ENCODE peak calls at places on chromosome 6, in nine cellular contexts. One of them, this sample, is unnamed.

GRCh38 chr6:17086469-17086868 is 15.4 kb upstream of the STMND1 start:
- DNase-seq in IMR-90: peak; percentile 83
- DNase-seq in brain microvascular endothelial cell: peak; percentile 80
- DNase-seq in H9: peak; percentile 45
- DNase-seq in left lung: no peak
- DNase-seq in endothelial cell of umbilical vein: peak; percentile 76
- DNase-seq in ascending aorta: no peak
- DNase-seq in K562: peak; percentile 59
- DNase-seq in prostate gland: peak; percentile 76
- DNase-seq in this sample: no peak

GRCh38 chr6:48183174-48183573 is 72.2 kb upstream of the PTCHD4 start:
- DNase-seq in IMR-90: no peak
- DNase-seq in brain microvascular endothelial cell: no peak
- DNase-seq in H9: no peak
- DNase-seq in left lung: no peak
- DNase-seq in endothelial cell of umbilical vein: no peak
- DNase-seq in ascending aorta: no peak
- DNase-seq in K562: no peak
- DNase-seq in prostate gland: no peak
- DNase-seq in this sample: no peak

GRCh38 chr6:78436335-78436734 is 431.0 kb upstream of the IRAK1BP1 start:
- DNase-seq in IMR-90: peak; percentile 33
- DNase-seq in brain microvascular endothelial cell: peak; percentile 29
- DNase-seq in H9: no peak
- DNase-seq in left lung: no peak
- DNase-seq in endothelial cell of umbilical vein: peak; percentile 43
- DNase-seq in ascending aorta: no peak
- DNase-seq in K562: no peak
- DNase-seq in prostate gland: no peak
- DNase-seq in this sample: no peak

GRCh38 chr6:114063956-114064355 is 93.0 kb upstream of the HDAC2 start:
- DNase-seq in IMR-90: peak; percentile 38
- DNase-seq in brain microvascular endothelial cell: no peak
- DNase-seq in H9: no peak
- DNase-seq in left lung: no peak
- DNase-seq in endothelial cell of umbilical vein: no peak
- DNase-seq in ascending aorta: no peak
- DNase-seq in K562: no peak
- DNase-seq in prostate gland: no peak
- DNase-seq in this sample: no peak

GRCh38 chr6:12529364-12530019 is 187.1 kb upstream of the PHACTR1 start:
- DNase-seq in IMR-90: no peak
- DNase-seq in brain microvascular endothelial cell: no peak
- DNase-seq in H9: peak; percentile 32
- DNase-seq in left lung: no peak
- DNase-seq in endothelial cell of umbilical vein: no peak
- DNase-seq in ascending aorta: no peak
- DNase-seq in K562: no peak
- DNase-seq in prostate gland: no peak
- DNase-seq in this sample: no peak

GRCh38 chr6:154460306-154461071 is 50.0 kb downstream of the CNKSR3 start:
- DNase-seq in IMR-90: peak; percentile 40
- DNase-seq in brain microvascular endothelial cell: peak; percentile 31
- DNase-seq in H9: no peak
- DNase-seq in left lung: no peak
- DNase-seq in endothelial cell of umbilical vein: no peak
- DNase-seq in ascending aorta: no peak
- DNase-seq in K562: no peak
- DNase-seq in prostate gland: no peak
- DNase-seq in this sample: no peak

GRCh38 chr6:107634147-107635057 is 144.5 kb downstream of the SOBP start:
- DNase-seq in IMR-90: no peak
- DNase-seq in brain microvascular endothelial cell: no peak
- DNase-seq in H9: no peak
- DNase-seq in left lung: no peak
- DNase-seq in endothelial cell of umbilical vein: no peak
- DNase-seq in ascending aorta: no peak
- DNase-seq in K562: no peak
- DNase-seq in prostate gland: no peak
- DNase-seq in this sample: no peak

GRCh38 chr6:34132082-34132357 is 13.9 kb downstream of the GRM4 start:
- DNase-seq in IMR-90: no peak
- DNase-seq in brain microvascular endothelial cell: no peak
- DNase-seq in H9: peak; percentile 77
- DNase-seq in left lung: no peak
- DNase-seq in endothelial cell of umbilical vein: no peak
- DNase-seq in ascending aorta: no peak
- DNase-seq in K562: no peak
- DNase-seq in prostate gland: no peak
- DNase-seq in this sample: no peak

GRCh38 chr6:37489697-37490336 is 9.9 kb downstream of the CCDC167 start:
- DNase-seq in IMR-90: no peak
- DNase-seq in brain microvascular endothelial cell: peak; percentile 5
- DNase-seq in H9: peak; percentile 31
- DNase-seq in left lung: no peak
- DNase-seq in endothelial cell of umbilical vein: no peak
- DNase-seq in ascending aorta: no peak
- DNase-seq in K562: peak; percentile 50
- DNase-seq in prostate gland: no peak
- DNase-seq in this sample: no peak

GRCh38 chr6:81768150-81768942 is 15.9 kb upstream of the TENT5A start:
- DNase-seq in IMR-90: peak; percentile 32
- DNase-seq in brain microvascular endothelial cell: no peak
- DNase-seq in H9: no peak
- DNase-seq in left lung: no peak
- DNase-seq in endothelial cell of umbilical vein: no peak
- DNase-seq in ascending aorta: no peak
- DNase-seq in K562: no peak
- DNase-seq in prostate gland: no peak
- DNase-seq in this sample: no peak

GRCh38 chr6:81767163-81768000 is 14.9 kb upstream of the TENT5A start:
- DNase-seq in IMR-90: peak; percentile 41
- DNase-seq in brain microvascular endothelial cell: peak; percentile 24
- DNase-seq in H9: no peak
- DNase-seq in left lung: peak; percentile 19
- DNase-seq in endothelial cell of umbilical vein: no peak
- DNase-seq in ascending aorta: no peak
- DNase-seq in K562: no peak
- DNase-seq in prostate gland: no peak
- DNase-seq in this sample: no peak

GRCh38 chr6:81769834-81770233 is 17.4 kb upstream of the TENT5A start:
- DNase-seq in IMR-90: peak; percentile 54
- DNase-seq in brain microvascular endothelial cell: no peak
- DNase-seq in H9: no peak
- DNase-seq in left lung: no peak
- DNase-seq in endothelial cell of umbilical vein: no peak
- DNase-seq in ascending aorta: no peak
- DNase-seq in K562: no peak
- DNase-seq in prostate gland: no peak
- DNase-seq in this sample: no peak

GRCh38 chr6:81772741-81773140 is 20.3 kb upstream of the TENT5A start:
- DNase-seq in IMR-90: peak; percentile 62
- DNase-seq in brain microvascular endothelial cell: peak; percentile 52
- DNase-seq in H9: no peak
- DNase-seq in left lung: peak; percentile 12
- DNase-seq in endothelial cell of umbilical vein: no peak
- DNase-seq in ascending aorta: no peak
- DNase-seq in K562: no peak
- DNase-seq in prostate gland: no peak
- DNase-seq in this sample: no peak

DNA sequence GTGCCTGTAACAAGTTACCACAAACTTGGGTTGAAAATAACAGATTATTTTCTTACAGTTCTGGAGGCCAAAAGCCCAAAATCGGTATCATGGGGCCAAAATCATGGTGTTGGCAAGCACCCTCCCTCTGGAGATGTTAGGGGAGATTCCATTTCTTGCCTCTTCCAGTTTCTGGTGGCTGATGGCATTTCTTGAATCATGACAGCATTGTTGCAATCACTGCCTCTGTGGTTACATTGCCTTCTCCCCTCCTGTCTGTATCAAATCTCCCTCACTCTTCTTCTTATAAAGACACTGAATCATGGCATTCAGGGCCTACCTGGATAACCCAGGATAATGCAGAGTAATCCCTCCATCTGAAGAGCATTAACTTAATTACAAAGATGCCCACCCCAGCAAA is 17.9 kb upstream of the TENT5A start:
- DNase-seq in IMR-90: no peak
- DNase-seq in brain microvascular endothelial cell: no peak
- DNase-seq in H9: no peak
- DNase-seq in left lung: no peak
- DNase-seq in endothelial cell of umbilical vein: no peak
- DNase-seq in ascending aorta: no peak
- DNase-seq in K562: no peak
- DNase-seq in prostate gland: no peak
- DNase-seq in this sample: no peak
- H3K27ac ChIP-seq in IMR-90: no peak overlapping the region
- H3K27ac ChIP-seq in brain microvascular endothelial cell: no peak overlapping the region
- H3K27ac ChIP-seq in H9: no peak overlapping the region
- H3K27ac ChIP-seq in left lung: no peak overlapping the region
- H3K27ac ChIP-seq in endothelial cell of umbilical vein: no peak overlapping the region
- H3K27ac ChIP-seq in ascending aorta: no peak overlapping the region
- H3K27ac ChIP-seq in K562: no peak overlapping the region
- H3K27ac ChIP-seq in prostate gland: no peak overlapping the region
- H3K27ac ChIP-seq in this sample: no peak overlapping the region

DNA sequence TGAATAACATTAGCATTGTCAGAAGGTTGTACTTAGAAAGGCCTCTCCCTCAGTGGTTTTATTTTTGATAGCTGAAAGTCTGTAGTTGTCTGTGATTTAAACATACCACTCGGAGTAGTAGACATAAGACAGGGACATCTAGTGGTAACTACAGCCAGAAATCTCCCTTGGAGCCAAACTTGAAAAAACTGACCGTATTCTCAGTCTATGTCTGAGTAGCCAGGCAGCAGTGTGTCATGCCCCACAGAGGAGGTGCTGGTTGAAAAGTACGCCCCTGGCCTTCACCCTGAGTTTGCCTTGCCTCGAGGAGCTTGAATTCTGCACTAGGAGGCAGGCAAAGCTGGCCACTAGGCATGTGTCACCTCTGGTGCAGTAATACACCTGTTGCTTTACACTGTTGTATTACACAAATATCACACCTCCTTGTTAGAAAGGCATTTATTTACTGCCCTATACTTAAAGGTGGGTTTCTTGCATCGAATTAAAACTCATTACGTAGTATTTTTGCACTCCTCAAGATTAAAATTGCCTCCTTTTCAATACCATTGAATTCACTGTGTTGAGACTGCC is 20.8 kb downstream of the ZBTB2 start:
- DNase-seq in IMR-90: peak; percentile 48
- DNase-seq in brain microvascular endothelial cell: peak; percentile 55
- DNase-seq in H9: no peak
- DNase-seq in left lung: no peak
- DNase-seq in endothelial cell of umbilical vein: peak; percentile 42
- DNase-seq in ascending aorta: no peak
- DNase-seq in K562: no peak
- DNase-seq in prostate gland: no peak
- DNase-seq in this sample: no peak
- TF ChIP-seq CTCF in IMR-90: peak; percentile 22
- TF ChIP-seq CTCF in brain microvascular endothelial cell: peak; percentile 48
- TF ChIP-seq CTCF in H9: peak; percentile 28
- TF ChIP-seq CTCF in left lung: no peak
- TF ChIP-seq CTCF in endothelial cell of umbilical vein: peak; percentile 9
- TF ChIP-seq CTCF in ascending aorta: no peak
- TF ChIP-seq CTCF in K562: peak; percentile 22
- TF ChIP-seq CTCF in prostate gland: no peak
- TF ChIP-seq CTCF in this sample: no peak

GRCh38 chr6:137870744-137871247 is 3.7 kb downstream of the TNFAIP3 start:
- DNase-seq in IMR-90: peak; percentile 31
- DNase-seq in brain microvascular endothelial cell: no peak
- DNase-seq in H9: no peak
- DNase-seq in left lung: no peak
- DNase-seq in endothelial cell of umbilical vein: no peak
- DNase-seq in ascending aorta: no peak
- DNase-seq in K562: no peak
- DNase-seq in prostate gland: no peak
- DNase-seq in this sample: peak; percentile 34

GRCh38 chr6:137869781-137870180 is 2.7 kb downstream of the TNFAIP3 start:
- DNase-seq in IMR-90: no peak
- DNase-seq in brain microvascular endothelial cell: no peak
- DNase-seq in H9: no peak
- DNase-seq in left lung: no peak
- DNase-seq in endothelial cell of umbilical vein: no peak
- DNase-seq in ascending aorta: no peak
- DNase-seq in K562: no peak
- DNase-seq in prostate gland: no peak
- DNase-seq in this sample: no peak

GRCh38 chr6:137870286-137870685 is 3.2 kb downstream of the TNFAIP3 start:
- DNase-seq in IMR-90: no peak
- DNase-seq in brain microvascular endothelial cell: no peak
- DNase-seq in H9: no peak
- DNase-seq in left lung: no peak
- DNase-seq in endothelial cell of umbilical vein: no peak
- DNase-seq in ascending aorta: no peak
- DNase-seq in K562: no peak
- DNase-seq in prostate gland: no peak
- DNase-seq in this sample: no peak

GRCh38 chr6:137872071-137872470 is 5.0 kb downstream of the TNFAIP3 start:
- DNase-seq in IMR-90: peak; percentile 47
- DNase-seq in brain microvascular endothelial cell: no peak
- DNase-seq in H9: no peak
- DNase-seq in left lung: no peak
- DNase-seq in endothelial cell of umbilical vein: peak; percentile 88
- DNase-seq in ascending aorta: no peak
- DNase-seq in K562: no peak
- DNase-seq in prostate gland: no peak
- DNase-seq in this sample: no peak

GRCh38 chr6:137871299-137871698 is 4.2 kb downstream of the TNFAIP3 start:
- DNase-seq in IMR-90: no peak
- DNase-seq in brain microvascular endothelial cell: no peak
- DNase-seq in H9: no peak
- DNase-seq in left lung: no peak
- DNase-seq in endothelial cell of umbilical vein: no peak
- DNase-seq in ascending aorta: no peak
- DNase-seq in K562: no peak
- DNase-seq in prostate gland: no peak
- DNase-seq in this sample: no peak
- H3K27ac ChIP-seq in IMR-90: no peak overlapping the region
- H3K27ac ChIP-seq in brain microvascular endothelial cell: no peak overlapping the region
- H3K27ac ChIP-seq in H9: no peak overlapping the region
- H3K27ac ChIP-seq in left lung: no peak overlapping the region
- H3K27ac ChIP-seq in endothelial cell of umbilical vein: no peak overlapping the region
- H3K27ac ChIP-seq in ascending aorta: no peak overlapping the region
- H3K27ac ChIP-seq in K562: no peak overlapping the region
- H3K27ac ChIP-seq in prostate gland: peak overlapping the region; percentile 32
- H3K27ac ChIP-seq in this sample: peak overlapping the region; percentile 92

DNA sequence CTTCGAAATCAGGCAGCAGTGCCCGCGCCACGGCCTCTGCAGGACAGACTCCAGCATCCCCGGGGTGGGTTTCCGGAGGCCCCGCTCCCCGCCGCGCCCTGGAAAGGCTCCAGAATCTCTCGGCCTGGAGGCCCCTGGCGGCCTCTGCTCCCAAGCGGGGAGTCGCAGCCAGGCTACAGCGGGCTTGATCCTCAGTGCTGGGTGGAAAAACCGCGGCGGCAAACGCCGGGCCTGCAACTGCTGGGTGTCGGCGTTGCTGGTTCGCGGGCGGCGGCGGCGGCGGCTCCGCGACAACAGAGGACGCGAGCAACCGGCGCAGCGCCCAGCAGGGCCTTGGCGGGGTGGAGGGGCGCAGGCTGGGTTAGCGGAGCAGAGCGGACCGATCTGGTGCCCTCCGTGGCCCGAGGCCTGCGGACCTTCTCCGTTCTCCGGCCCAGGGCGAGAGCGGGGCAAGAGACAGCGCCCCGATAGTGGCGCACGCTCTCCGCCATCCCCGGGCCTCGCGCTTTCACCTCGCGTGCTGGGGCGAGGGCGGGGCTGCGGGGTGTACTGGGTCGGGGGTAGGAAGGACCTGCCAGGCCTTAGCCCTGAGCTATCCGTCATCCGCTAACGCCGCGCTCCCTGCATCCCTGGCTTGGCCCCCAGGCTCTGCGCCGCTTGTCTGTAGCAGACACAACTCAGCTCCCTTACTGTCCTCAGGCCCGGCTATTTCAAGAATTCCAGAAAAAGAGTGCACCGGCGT is 3.4 kb upstream of the ZNF292 start:
- DNase-seq in IMR-90: peak; percentile 31
- DNase-seq in brain microvascular endothelial cell: peak; percentile 28
- DNase-seq in H9: peak; percentile 68
- DNase-seq in left lung: peak; percentile 94
- DNase-seq in endothelial cell of umbilical vein: peak; percentile 51
- DNase-seq in ascending aorta: peak; percentile 83
- DNase-seq in K562: no peak
- DNase-seq in prostate gland: peak; percentile 43
- DNase-seq in this sample: no peak
- TF ChIP-seq CTCF in IMR-90: no peak
- TF ChIP-seq CTCF in brain microvascular endothelial cell: peak; percentile 1
- TF ChIP-seq CTCF in H9: no peak
- TF ChIP-seq CTCF in left lung: no peak
- TF ChIP-seq CTCF in endothelial cell of umbilical vein: no peak
- TF ChIP-seq CTCF in ascending aorta: no peak
- TF ChIP-seq CTCF in K562: no peak
- TF ChIP-seq CTCF in prostate gland: no peak
- TF ChIP-seq CTCF in this sample: no peak

This sample was measured in DND-41.